ENCODE peak calls at places on chromosome 14, in ten cellular contexts. C is endodermal cell, O is RWPE2, R is esophagus muscularis mucosa, V is activated B cell treated with CpG ODN at 0.5 μM for 24 hours, U is B cell, T is PC-3, I is AG09309, P is IMR-90, Y is NB4. M is an unnamed sample.

GRCh38 chr14:22824711-22825359 is 4.9 kb upstream of the MRPL52 start:
- DNase-seq in C (no peak), O (no peak), R (no peak), V (no peak), U (no peak), T (peak; percentile 90), I (peak; percentile 81), P (peak; percentile 98), Y (peak; percentile 60), M (peak; percentile 93)

GRCh38 chr14:103909531-103910261 is 18.6 kb upstream of the TDRD9 start:
- DNase-seq in C (no peak), O (no peak), R (no peak), V (no peak), U (no peak), T (no peak), I (no peak), P (no peak), Y (no peak), M (no peak)

GRCh38 chr14:96146131-96146771 is 58.4 kb upstream of the BDKRB2 start:
- DNase-seq in C (no peak), O (no peak), R (peak; percentile 91), V (no peak), U (no peak), T (peak; percentile 37), I (peak; percentile 71), P (peak; percentile 70), Y (no peak), M (peak; percentile 55)

GRCh38 chr14:104877066-104877805 is 12.2 kb downstream of the CEP170B start:
- DNase-seq in C (no peak), O (no peak), R (no peak), V (no peak), U (no peak), T (no peak), I (no peak), P (no peak), Y (no peak), M (no peak)

GRCh38 chr14:61322011-61322798 is 826 bp downstream of the PRKCH start:
- DNase-seq in C (peak; percentile 71), O (peak; percentile 87), R (no peak), V (no peak), U (no peak), T (peak; percentile 85), I (no peak), P (no peak), Y (no peak), M (no peak)

GRCh38 chr14:32366995-32367394 is 37.9 kb downstream of the AKAP6 start:
- DNase-seq in C (no peak), O (no peak), R (no peak), V (no peak), U (no peak), T (no peak), I (no peak), P (no peak), Y (no peak), M (no peak)

GRCh38 chr14:102565331-102565887 is 27.0 kb upstream of the RCOR1 start:
- DNase-seq in C (no peak), O (no peak), R (no peak), V (no peak), U (peak; percentile 60), T (no peak), I (no peak), P (no peak), Y (peak; percentile 80), M (no peak)

GRCh38 chr14:96267336-96267735 is 11.3 kb downstream of the BDKRB1 start:
- DNase-seq in C (no peak), O (peak; percentile 94), R (no peak), V (no peak), U (no peak), T (no peak), I (no peak), P (peak; percentile 91), Y (no peak), M (peak; percentile 83)

GRCh38 chr14:59195898-59196297 is 7.4 kb downstream of the DAAM1 start:
- DNase-seq in C (no peak), O (no peak), R (no peak), V (no peak), U (no peak), T (no peak), I (no peak), P (no peak), Y (no peak), M (no peak)

GRCh38 chr14:104171029-104171697 is 32.8 kb downstream of the KIF26A start:
- DNase-seq in C (peak; percentile 95), O (no peak), R (no peak), V (no peak), U (no peak), T (peak; percentile 51), I (no peak), P (no peak), Y (no peak), M (no peak)

GRCh38 chr14:51954657-51955056 is 34.7 kb upstream of the RTRAF start:
- DNase-seq in C (no peak), O (no peak), R (no peak), V (no peak), U (no peak), T (peak; percentile 6), I (no peak), P (no peak), Y (no peak), M (no peak)
- TF ChIP-seq CTCF in C (peak; percentile 44), O (no peak), R (no peak), V (no peak), U (peak; percentile 9), T (peak; percentile 37), I (no peak), P (no peak), Y (no peak), M (no peak)

DNA sequence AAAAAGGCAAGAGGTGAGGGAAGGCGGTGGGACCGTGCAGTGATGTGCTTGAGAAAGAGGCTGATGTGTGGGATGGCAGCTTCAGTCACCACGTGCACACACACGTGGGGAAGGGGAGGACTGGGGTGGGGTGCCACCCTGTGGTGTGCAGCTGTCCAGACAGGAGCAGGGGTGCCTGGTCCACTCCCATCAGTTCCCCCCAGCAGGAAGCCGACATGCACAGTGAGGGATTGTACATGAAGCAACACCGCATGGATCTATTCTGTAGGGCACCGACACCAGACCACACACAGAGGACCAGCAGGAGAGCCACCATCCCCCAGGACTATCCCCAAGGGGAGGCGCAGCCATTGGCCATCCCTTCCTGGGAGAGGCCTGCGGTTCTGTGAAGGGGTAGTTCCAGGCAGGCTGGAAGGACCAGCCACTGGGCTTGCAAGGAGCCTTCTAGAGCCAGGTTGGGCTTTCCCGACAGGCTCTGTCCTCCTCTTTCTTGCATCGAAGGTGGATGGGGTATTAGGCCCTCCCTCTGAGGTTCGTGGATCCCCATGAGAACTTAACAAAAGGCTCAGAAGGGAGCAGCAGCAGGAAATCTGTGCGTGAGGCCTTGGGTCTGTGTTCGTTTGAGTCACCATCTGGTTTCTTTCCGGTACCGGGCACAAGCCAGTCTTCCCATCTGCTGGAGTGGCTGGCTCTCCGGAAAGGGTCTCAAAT is 59.7 kb downstream of the PLEKHG3 start:
- DNase-seq in C (peak; percentile 66), O (peak; percentile 55), R (no peak), V (no peak), U (no peak), T (peak; percentile 12), I (peak; percentile 17), P (peak; percentile 55), Y (peak; percentile 84), M (peak; percentile 68)
- TF ChIP-seq CTCF in C (no peak), O (no peak), R (no peak), V (no peak), U (no peak), T (no peak), I (no peak), P (peak; percentile 17), Y (peak; percentile 40), M (no peak)

DNA sequence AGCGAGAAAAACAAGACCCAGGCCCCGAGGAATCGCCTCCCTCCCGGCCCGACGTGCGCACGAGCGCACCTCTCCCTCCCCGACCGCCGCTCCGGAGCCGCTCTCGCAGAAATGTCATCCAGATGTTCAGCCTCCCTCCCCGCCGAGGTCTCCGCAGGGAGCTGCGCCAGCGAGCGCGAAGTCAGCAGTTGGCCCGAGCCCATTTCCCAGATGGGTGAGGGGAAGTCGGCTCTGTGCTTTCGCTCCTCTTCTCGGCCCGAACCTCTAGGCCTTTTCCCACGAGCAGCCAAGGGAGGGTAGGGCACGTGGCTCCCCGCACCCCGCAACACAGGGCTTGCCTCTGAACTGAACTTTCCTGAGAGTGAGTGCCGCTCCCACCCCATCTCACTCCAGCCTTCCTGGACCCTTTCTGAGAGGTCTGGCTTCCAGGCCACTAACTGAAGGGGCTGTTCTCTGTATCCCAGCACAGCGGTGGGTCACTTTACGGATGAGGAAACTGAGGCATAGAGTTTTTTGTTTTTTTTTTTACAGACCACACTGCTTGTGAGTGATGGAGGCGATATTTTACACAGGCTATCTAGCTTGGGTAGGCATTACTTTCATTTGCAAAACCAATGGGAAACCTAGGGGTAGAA is 1.0 kb upstream of the TGFB3 start:
- DNase-seq in C (no peak), O (no peak), R (peak; percentile 93), V (no peak), U (no peak), T (no peak), I (no peak), P (peak; percentile 61), Y (peak; percentile 51), M (peak; percentile 81)
- TF ChIP-seq CTCF in C (peak; percentile 19), O (peak; percentile 66), R (no peak), V (no peak), U (peak; percentile 48), T (no peak), I (no peak), P (no peak), Y (no peak), M (no peak)

GRCh38 chr14:53496668-53497067 is 343.5 kb upstream of the DDHD1 start:
- DNase-seq in C (no peak), O (no peak), R (no peak), V (no peak), U (no peak), T (no peak), I (no peak), P (no peak), Y (no peak), M (no peak)
- TF ChIP-seq CTCF in C (no peak), O (no peak), R (no peak), V (no peak), U (no peak), T (no peak), I (no peak), P (no peak), Y (no peak), M (no peak)